ENCODE peak calls at places on chromosomes 7 and 10, in five cellular contexts. Y is body of pancreas; P is hepatocyte; R is A549; I is CD8-positive, alpha-beta memory T cell. N is an unnamed sample. For H3K9me3, the result is how much of the 10 kb centered on the place peaks cover.

GRCh38 chr10:34549001-34549400 is 266.1 kb downstream of the PARD3 start:
- DNase-seq in P (no peak), I (no peak), R (no peak), Y (no peak), N (no peak)

GRCh38 chr7:143407296-143408246 is 1.1 kb downstream of the EPHA1 start:
- DNase-seq in P (no peak), R (no peak), I (peak), Y (no peak), N (no peak)

GRCh38 chr7:129525225-129525862 is 23.0 kb downstream of the SMKR1 start:
- DNase-seq in P (no peak), I (no peak), R (no peak), Y (no peak), N (no peak)

GRCh38 chr7:134798155-134798554 is 18.7 kb downstream of the CALD1 start:
- DNase-seq in P (no peak), Y (no peak), R (no peak), I (no peak), N (no peak)

GRCh38 chr10:42866115-42866995 is 83.8 kb downstream of the BMS1 start:
- DNase-seq in P (peak), Y (peak), R (peak), I (peak), N (no peak)

GRCh38 chr7:105097619-105098018 is 83.6 kb downstream of the KMT2E start:
- DNase-seq in I (no peak), R (peak), Y (no peak), P (no peak), N (no peak)

GRCh38 chr7:129489491-129489890 is 12.8 kb upstream of the SMKR1 start:
- DNase-seq in R (no peak), Y (no peak), P (no peak), I (no peak), N (no peak)

GRCh38 chr10:33556581-33556980 is 222.1 kb upstream of the NRP1 start:
- DNase-seq in Y (no peak), I (no peak), R (no peak), P (no peak), N (no peak)

GRCh38 chr7:43721193-43721806 is 8.0 kb downstream of the COA1 start:
- DNase-seq in I (no peak), R (peak), Y (no peak), P (peak), N (no peak)

GRCh38 chr10:17431871-17432311 is 22.5 kb downstream of the ST8SIA6 start:
- DNase-seq in P (no peak), Y (no peak), R (no peak), I (no peak), N (no peak)

GRCh38 chr10:91745086-91745831 is 53.0 kb upstream of the TNKS2 start:
- DNase-seq in Y (peak), I (no peak), R (peak), P (peak), N (no peak)

GRCh38 chr7:87497482-87497881 is 22.0 kb upstream of the ABCB4 start:
- DNase-seq in Y (no peak), P (no peak), R (no peak), I (no peak), N (no peak)

GRCh38 chr10:100625821-100626220 is 90.1 kb downstream of the HIF1AN start:
- DNase-seq in R (no peak), I (no peak), P (no peak), Y (no peak), N (no peak)

GRCh38 chr10:43689955-43690771 is 41.5 kb upstream of the ZNF32 start:
- DNase-seq in R (peak), I (peak), P (peak), Y (peak), N (peak)

GRCh38 chr10:127889605-127890195 is 3.0 kb downstream of the CLRN3 start:
- DNase-seq in P (no peak), Y (no peak), I (no peak), R (no peak), N (no peak)

GRCh38 chr7:135734343-135734689 is 6.3 kb upstream of the SLC13A4 start:
- DNase-seq in Y (no peak), P (no peak), R (no peak), I (no peak), N (no peak)

DNA sequence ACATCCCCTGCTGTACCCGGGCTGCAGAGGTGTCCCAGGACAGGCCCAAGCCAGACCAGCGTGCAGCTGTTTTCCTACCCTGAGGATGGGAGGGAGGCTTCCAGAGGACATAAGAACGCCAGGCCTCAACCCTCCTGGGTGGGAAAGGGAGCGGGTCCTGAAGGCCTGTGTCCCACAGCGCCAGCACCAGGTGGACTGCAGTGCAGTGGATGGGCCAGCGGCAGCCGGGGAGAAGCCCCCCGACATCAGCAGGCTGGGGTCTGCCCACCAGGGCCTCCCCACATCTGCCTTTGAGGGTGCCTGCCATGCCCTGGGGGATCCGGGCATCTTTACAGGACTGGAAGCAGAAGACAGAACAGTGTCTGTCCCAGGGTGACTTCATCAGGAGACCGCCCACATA is 22.8 kb upstream of the ZNF716 start:
- DNase-seq in I (no peak), P (no peak), Y (no peak), R (no peak), N (no peak)
- H3K9me3 ChIP-seq in I (under half), P (under half), Y (under half), R (under half), N (under half)

GRCh38 chr7:64628721-64629120 is 37.2 kb upstream of the ZNF107 start:
- DNase-seq in P (no peak), I (no peak), R (no peak), Y (no peak), N (no peak)
- H3K9me3 ChIP-seq in P (under half), I (under half), R (under half), Y (under half), N (under half)

DNA sequence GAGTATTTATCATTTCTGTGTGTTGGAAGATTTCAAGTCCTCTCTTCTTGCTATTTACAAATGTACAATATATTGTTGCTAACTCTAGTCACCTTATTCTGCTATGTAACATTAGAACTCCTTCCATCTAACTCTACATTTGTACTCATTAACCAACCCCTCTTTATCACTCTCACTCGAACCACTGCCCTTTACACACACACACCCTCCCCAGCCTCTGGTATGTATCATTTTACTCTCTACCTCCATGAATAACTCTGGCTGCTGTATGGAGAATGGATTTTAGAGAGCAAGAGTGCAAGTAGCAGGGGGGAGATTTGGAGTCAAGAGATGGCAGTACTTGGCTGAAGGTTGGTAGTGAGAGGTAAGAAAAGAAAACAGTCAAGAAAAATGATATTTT is 289.3 kb downstream of the NRG3 start:
- DNase-seq in Y (no peak), P (peak), I (no peak), R (no peak), N (no peak)
- H3K9me3 ChIP-seq in Y (under half), P (under half), I (under half), R (under half), N (under half)

GRCh38 chr10:132253092-132253687 is 54.6 kb downstream of the STK32C start:
- DNase-seq in Y (no peak), R (no peak), I (no peak), P (no peak), N (no peak)
- H3K9me3 ChIP-seq in Y (under half), R (under half), I (under half), P (under half), N (under half)

DNA sequence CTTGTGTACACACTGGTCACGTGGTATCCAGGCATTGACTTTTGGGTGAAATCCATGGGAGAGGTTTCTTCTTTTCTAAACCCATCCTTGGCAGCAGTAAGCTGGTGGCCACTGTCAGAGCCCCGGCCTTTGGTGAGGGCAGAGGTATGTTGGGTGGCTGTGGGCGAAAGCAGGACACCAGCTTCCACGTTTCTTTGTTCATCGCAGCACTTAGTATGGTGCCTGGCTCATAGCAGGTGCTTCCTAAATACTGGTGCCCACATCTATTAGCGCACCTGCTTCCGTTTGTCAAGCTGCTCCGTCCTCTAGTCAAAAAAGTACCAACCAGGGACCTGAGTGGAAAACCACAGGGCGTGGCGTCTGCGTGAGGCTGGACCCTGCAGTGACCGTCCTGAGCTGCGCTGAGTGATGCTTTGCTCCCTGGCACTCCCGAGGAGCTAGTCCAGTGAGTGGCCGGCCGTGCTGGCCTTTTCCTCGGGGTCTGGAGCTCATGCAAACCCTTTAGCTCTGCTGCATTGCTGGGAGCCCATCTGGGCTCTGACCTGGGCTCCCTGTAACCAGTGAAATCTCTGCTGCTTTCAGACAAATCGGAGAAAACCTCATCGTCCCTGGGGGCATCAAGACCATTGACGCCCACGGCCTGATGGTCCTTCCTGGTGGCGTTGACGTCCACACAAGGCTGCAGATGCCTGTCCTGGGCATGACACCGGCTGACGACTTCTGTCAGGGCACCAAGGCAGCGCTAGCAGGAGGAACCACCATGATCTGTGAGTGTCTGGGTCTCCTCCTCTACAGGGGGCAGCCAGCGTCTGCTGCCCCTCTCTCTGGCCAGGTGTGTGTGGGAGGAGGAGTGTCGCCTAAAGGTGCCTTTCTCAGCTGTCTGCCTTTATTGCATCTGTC is 5.6 kb downstream of the DPYSL4 start:
- DNase-seq in R (no peak), Y (no peak), P (no peak), I (no peak), N (no peak)
- H3K9me3 ChIP-seq in R (under half), Y (under half), P (under half), I (under half), N (under half)

DNA sequence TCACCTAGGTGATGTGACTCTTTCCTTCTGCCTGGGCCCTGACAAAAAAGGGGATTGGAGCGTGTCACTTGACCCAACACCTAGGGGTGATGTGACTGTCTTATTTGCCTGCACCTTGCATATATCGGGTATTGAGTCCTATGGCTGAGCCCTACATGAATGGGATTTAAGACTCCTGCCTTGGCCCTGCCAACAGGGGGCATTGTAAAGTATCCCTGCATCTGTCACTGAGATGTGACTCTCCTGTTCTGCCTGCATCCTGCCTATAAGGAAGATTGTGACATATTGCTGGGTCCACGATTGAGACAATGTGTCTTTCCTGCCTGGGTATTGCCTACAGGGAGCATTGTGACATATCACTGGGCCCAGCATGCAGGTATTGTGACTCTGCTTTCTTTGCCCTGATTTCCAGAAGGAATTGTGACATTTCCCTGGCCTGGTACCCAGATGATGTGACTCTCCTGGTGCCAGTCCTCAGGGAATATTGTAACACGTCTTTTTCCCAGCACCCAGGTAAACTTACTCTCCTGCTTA is 14.2 kb upstream of the ZNF107 start:
- DNase-seq in R (no peak), P (no peak), Y (no peak), I (no peak), N (no peak)
- H3K9me3 ChIP-seq in R (under half), P (under half), Y (under half), I (under half), N (under half)

DNA sequence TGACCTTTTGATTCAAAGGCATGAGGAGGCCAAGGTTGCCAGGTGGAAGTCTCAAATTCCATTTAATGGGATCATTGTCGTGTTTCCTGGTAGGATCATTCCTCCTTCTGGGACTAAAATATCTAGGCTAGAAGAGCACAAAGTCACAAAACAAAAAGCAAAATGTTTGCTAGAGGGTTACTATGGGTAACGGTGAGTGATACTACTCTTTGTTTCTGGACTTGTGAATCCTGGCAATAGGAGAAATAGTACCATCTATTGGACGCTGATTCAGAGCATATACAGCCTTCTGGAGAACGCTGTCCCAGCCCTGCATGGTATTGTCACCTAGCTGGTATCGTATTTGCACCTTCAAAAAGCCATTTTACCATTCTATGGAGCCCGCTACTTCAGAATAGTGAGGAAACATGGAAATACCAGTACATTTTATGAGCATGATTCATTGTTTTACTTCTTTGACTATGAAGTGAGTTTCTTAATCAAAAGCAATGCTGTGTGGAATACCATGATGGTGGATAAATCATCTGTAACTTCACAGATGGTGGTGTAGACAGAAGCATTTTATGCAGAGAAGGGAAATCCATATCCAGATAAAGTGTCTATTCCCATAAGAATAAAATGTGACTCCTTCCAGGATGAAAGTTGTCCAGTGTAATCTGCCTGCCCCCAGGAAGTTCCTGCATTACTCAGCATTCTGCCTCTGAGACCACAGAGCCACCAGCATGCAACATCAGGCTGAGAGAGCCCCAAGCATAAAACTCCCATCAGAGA is 361.1 kb downstream of the ETV1 start:
- DNase-seq in R (no peak), I (no peak), P (no peak), Y (no peak), N (no peak)
- H3K9me3 ChIP-seq in R (under half), I (under half), P (under half), Y (under half), N (under half)

DNA sequence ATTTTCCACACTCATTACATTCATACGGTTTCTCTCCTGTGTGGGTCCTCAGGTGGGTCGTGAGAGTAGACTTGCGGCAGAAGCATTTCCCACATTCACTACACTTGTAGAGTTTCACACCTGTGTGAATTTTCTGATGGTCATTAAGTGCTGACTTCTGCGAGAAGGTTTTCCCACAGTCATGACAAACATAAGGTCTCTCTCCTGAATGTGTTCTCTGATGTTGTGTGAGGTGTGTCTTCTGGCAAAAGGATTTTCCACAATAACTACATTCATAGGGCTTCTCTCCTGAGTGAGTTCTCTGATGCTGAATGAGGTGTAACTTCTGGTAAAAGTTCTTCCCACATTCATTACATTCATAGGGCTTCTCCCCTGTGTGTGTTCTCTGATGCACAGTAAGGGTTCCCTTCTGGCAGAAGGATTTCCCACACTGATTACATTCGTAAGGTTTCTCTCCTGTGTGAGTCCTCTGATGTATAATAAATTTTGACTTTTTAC is 15.1 kb downstream of the ZNF12 start:
- DNase-seq in P (no peak), I (no peak), R (peak), Y (no peak), N (no peak)
- H3K9me3 ChIP-seq in P (half or more), I (half or more), R (half or more), Y (half or more), N (under half)